ENCODE peak calls at places on chromosomes 7 and 10, in nine cellular contexts. V is right atrium auricular region; C is Caki2; J is SW 1271; E is NCI-H345; Z is stimulated activated naive B cell treated with anti-CD40 and anti-IgM and Interleukin-4, amounts not matched to agents 10 μg/mL and 1 μg/mL and 100 μg/mL, for 72 hours; H is cerebellum; R is CD4-positive, alpha-beta memory T cell; G is NCI-H226. Y is an unnamed sample.

GRCh38 chr7:2182461-2182860 is 50.3 kb downstream of the MAD1L1 start:
- DNase-seq in V (no peak), C (no peak), J (no peak), E (no peak), Z (no peak), H (no peak), R (no peak), G (no peak), Y (no peak)

GRCh38 chr7:85274452-85274851 is 87.6 kb upstream of the SEMA3D start:
- DNase-seq in V (no peak), C (no peak), J (no peak), E (no peak), Z (no peak), H (no peak), R (no peak), G (no peak), Y (no peak)

GRCh38 chr7:74481458-74482324 is 28.0 kb downstream of the GTF2IRD1 start:
- DNase-seq in V (no peak), C (peak), J (no peak), E (no peak), Z (no peak), H (no peak), R (no peak), G (peak), Y (no peak)

GRCh38 chr7:112735261-112735660 is 54.9 kb downstream of the TMEM168 start:
- DNase-seq in V (no peak), C (no peak), J (no peak), E (no peak), Z (no peak), H (no peak), R (no peak), G (no peak), Y (no peak)

GRCh38 chr7:91299952-91300775 is 35.9 kb downstream of the FZD1 start:
- DNase-seq in V (no peak), C (no peak), J (no peak), E (no peak), Z (no peak), H (no peak), R (no peak), G (no peak), Y (no peak)

GRCh38 chr10:112815238-112816032 is 134.6 kb upstream of the TCF7L2 start:
- DNase-seq in V (no peak), C (peak), J (no peak), E (no peak), Z (no peak), H (no peak), R (no peak), G (peak), Y (no peak)

GRCh38 chr7:134693256-134693655 is 46.6 kb downstream of the BPGM start:
- DNase-seq in V (peak), C (no peak), J (no peak), E (no peak), Z (no peak), H (no peak), R (no peak), G (peak), Y (no peak)

GRCh38 chr7:131015131-131015954 is 281.3 kb upstream of the KLF14 start:
- DNase-seq in V (no peak), C (no peak), J (no peak), E (no peak), Z (no peak), H (no peak), R (no peak), G (peak), Y (no peak)

GRCh38 chr7:55046582-55047347 is 27.9 kb downstream of the EGFR start:
- DNase-seq in V (no peak), C (no peak), J (no peak), E (no peak), Z (no peak), H (no peak), R (no peak), G (no peak), Y (no peak)

GRCh38 chr7:148773344-148773743 is 74.6 kb downstream of the CUL1 start:
- DNase-seq in V (no peak), C (no peak), J (no peak), E (peak), Z (no peak), H (no peak), R (peak), G (no peak), Y (no peak)

GRCh38 chr10:774661-775244 is 85.3 kb upstream of the DIP2C start:
- DNase-seq in V (no peak), C (no peak), J (no peak), E (no peak), Z (no peak), H (no peak), R (no peak), G (no peak), Y (no peak)

GRCh38 chr7:12397671-12398070 is 6.0 kb downstream of the VWDE start:
- DNase-seq in V (no peak), C (no peak), J (no peak), E (no peak), Z (no peak), H (no peak), R (no peak), G (no peak), Y (no peak)

Y was measured in adrenal gland.